ENCODE peak calls at places on chromosomes 12 and 14, in six cellular contexts. V is memory B cell; P is CD8-positive, alpha-beta memory T cell; O is NCI-H1105 treated with DMSO at 0.1 percent for 48 hours; W is HFFc6; N is cardiac fibroblast. E is an unnamed sample.

GRCh38 chr12:10131101-10131632 is 1.2 kb upstream of the CLEC7A start:
- DNase-seq in V (no peak), P (no peak), O (no peak), W (no peak), N (no peak), E (no peak)

GRCh38 chr12:95608252-95609033 is 57.2 kb upstream of the USP44 start:
- DNase-seq in V (no peak), P (no peak), O (peak), W (peak), N (peak), E (no peak)

GRCh38 chr12:95158919-95159318 is 58.3 kb downstream of the FGD6 start:
- DNase-seq in V (no peak), P (no peak), O (no peak), W (no peak), N (no peak), E (no peak)

GRCh38 chr12:24705741-24706358 is 243.1 kb downstream of the BCAT1 start:
- DNase-seq in V (no peak), P (no peak), O (no peak), W (no peak), N (peak), E (no peak)

GRCh38 chr12:50572275-50572674 is 67.5 kb downstream of the DIP2B start:
- DNase-seq in V (no peak), P (no peak), O (no peak), W (peak), N (peak), E (no peak)

GRCh38 chr12:10668526-10668925 is 5.3 kb downstream of the STYK1 start:
- DNase-seq in V (no peak), P (no peak), O (no peak), W (no peak), N (no peak), E (no peak)

GRCh38 chr12:105522166-105522825 is 191.8 kb downstream of the C12orf75 start:
- DNase-seq in V (no peak), P (no peak), O (no peak), W (peak), N (peak), E (no peak)

GRCh38 chr14:74834682-74835392 is 41.1 kb downstream of the PROX2 start:
- DNase-seq in V (no peak), P (no peak), O (no peak), W (no peak), N (no peak), E (no peak)

GRCh38 chr12:50636505-50636904 is 127.4 kb upstream of the ATF1 start:
- DNase-seq in V (no peak), P (no peak), O (no peak), W (no peak), N (no peak), E (no peak)

GRCh38 chr14:87049886-87050820 is 942.8 kb downstream of the GALC start:
- DNase-seq in V (no peak), P (no peak), O (peak), W (peak), N (peak), E (no peak)

GRCh38 chr12:20748198-20748597 is 53.1 kb downstream of the SLCO1C1 start:
- DNase-seq in V (no peak), P (no peak), O (no peak), W (no peak), N (no peak), E (no peak)

GRCh38 chr14:44846232-44846824 is 115.4 kb downstream of the KLHL28 start:
- DNase-seq in V (no peak), P (peak), O (peak), W (peak), N (peak), E (no peak)

GRCh38 chr12:97595423-97595822 is 132.8 kb downstream of the RMST start:
- DNase-seq in V (no peak), P (no peak), O (no peak), W (no peak), N (no peak), E (no peak)

E was measured in chondrocyte.